ENCODE peak calls at places on chromosomes 3 and 15, in four cellular contexts. A is GM23338, G is H9, C is MM.1S. X is an unnamed sample.

GRCh38 chr15:91655891-91656290 is 197.6 kb upstream of the SLCO3A1 start:
- DNase-seq in A (no peak), G (no peak), C (no peak), X (no peak)

GRCh38 chr3:188042466-188042865 is 111.5 kb upstream of the LPP start:
- DNase-seq in A (no peak), C (no peak), G (no peak), X (no peak)

GRCh38 chr3:184386047-184386806 is 6.4 kb downstream of the CHRD start:
- DNase-seq in G (peak; percentile 46), A (peak; percentile 41), C (no peak), X (no peak)

GRCh38 chr3:10366681-10367101 is 45.8 kb upstream of the SEC13 start:
- DNase-seq in G (no peak), A (peak; percentile 40), C (no peak), X (no peak)

GRCh38 chr3:85838921-85839320 is 880.1 kb downstream of the CADM2 start:
- DNase-seq in G (no peak), A (no peak), C (no peak), X (peak; percentile 44)

GRCh38 chr3:148084931-148085330 is 612.8 kb upstream of the AGTR1 start:
- DNase-seq in A (no peak), C (peak; percentile 76), G (no peak), X (no peak)

GRCh38 chr3:12868039-12869024 is 27.0 kb upstream of the RPL32 start:
- DNase-seq in C (peak; percentile 69), A (peak; percentile 82), G (peak; percentile 83), X (peak; percentile 78)

GRCh38 chr15:89836255-89837133 is 21.8 kb upstream of the ANPEP start:
- DNase-seq in G (no peak), C (no peak), A (no peak), X (no peak)

GRCh38 chr3:61645148-61645547 is 83.8 kb downstream of the PTPRG start:
- DNase-seq in C (no peak), A (no peak), G (no peak), X (no peak)

GRCh38 chr15:42427429-42428223 is 63.3 kb downstream of the ZNF106 start:
- DNase-seq in C (no peak), G (no peak), A (no peak), X (no peak)

GRCh38 chr3:181555681-181556080 is 156.0 kb upstream of the SOX2 start:
- DNase-seq in A (no peak), G (no peak), C (no peak), X (no peak)

GRCh38 chr15:28128036-28128435 is 28.9 kb upstream of the OCA2 start:
- DNase-seq in A (no peak), G (no peak), C (no peak), X (no peak)

GRCh38 chr3:157379741-157380140 is 56.9 kb upstream of the PTX3 start:
- DNase-seq in A (no peak), C (no peak), G (no peak), X (peak; percentile 8)

DNA sequence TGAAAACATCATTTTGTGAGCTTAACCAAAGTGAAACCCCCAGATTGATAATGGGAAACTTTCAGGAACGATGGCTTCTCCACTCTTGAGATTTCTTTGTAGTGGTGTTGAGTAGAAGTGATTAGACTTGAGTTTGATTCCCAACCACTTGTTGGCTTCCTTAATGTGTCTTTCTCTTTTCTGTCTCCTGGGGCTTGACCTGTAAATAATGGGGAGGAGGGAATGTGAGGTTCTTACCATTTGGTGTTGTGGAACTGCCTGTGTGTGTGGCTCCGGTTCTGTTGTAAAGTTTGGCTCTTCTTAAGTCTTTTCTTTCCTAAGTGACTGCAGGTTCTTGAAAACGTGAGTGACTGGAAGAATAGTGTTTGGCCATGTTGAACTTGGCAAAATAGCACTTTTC is 2.7 kb downstream of the CDV3 start:
- DNase-seq in A (no peak), C (peak; percentile 21), G (no peak), X (no peak)
- H3K4me1 ChIP-seq in A (peaks cover 21% of the 10 kb centered on the region), C (peaks cover 24% of the 10 kb centered on the region), G (no peaks in the 10 kb centered on the region), X (peaks cover 18% of the 10 kb centered on the region)

GRCh38 chr15:65987100-65987499 is 117.8 kb downstream of the RAB11A start:
- DNase-seq in G (no peak), A (no peak), C (no peak), X (no peak)

GRCh38 chr15:65986416-65986815 is 117.1 kb downstream of the RAB11A start:
- DNase-seq in A (no peak), C (no peak), G (no peak), X (no peak)

GRCh38 chr15:65981837-65982696 is 112.8 kb downstream of the RAB11A start:
- DNase-seq in A (peak; percentile 91), C (peak; percentile 37), G (peak; percentile 93), X (peak; percentile 82)

GRCh38 chr15:65982941-65983340 is 113.7 kb downstream of the RAB11A start:
- DNase-seq in G (no peak), C (no peak), A (no peak), X (no peak)

GRCh38 chr15:65985387-65985786 is 116.1 kb downstream of the RAB11A start:
- DNase-seq in G (no peak), C (no peak), A (no peak), X (no peak)
- H3K27me3 ChIP-seq in G (no peaks in the 10 kb centered on the region), C (peaks cover 14% of the 10 kb centered on the region), A (no peaks in the 10 kb centered on the region), X (peaks cover 74% of the 10 kb centered on the region)

GRCh38 chr3:142273501-142273900 is 48.1 kb upstream of the GK5 start:
- DNase-seq in C (no peak), G (no peak), A (no peak), X (no peak)

GRCh38 chr3:142269777-142270176 is 44.4 kb upstream of the GK5 start:
- DNase-seq in C (no peak), A (no peak), G (no peak), X (no peak)

GRCh38 chr3:142274908-142275307 is 49.5 kb upstream of the GK5 start:
- DNase-seq in C (no peak), A (no peak), G (no peak), X (no peak)

GRCh38 chr3:142270407-142270806 is 45.0 kb upstream of the GK5 start:
- DNase-seq in G (no peak), A (peak; percentile 5), C (no peak), X (no peak)

DNA sequence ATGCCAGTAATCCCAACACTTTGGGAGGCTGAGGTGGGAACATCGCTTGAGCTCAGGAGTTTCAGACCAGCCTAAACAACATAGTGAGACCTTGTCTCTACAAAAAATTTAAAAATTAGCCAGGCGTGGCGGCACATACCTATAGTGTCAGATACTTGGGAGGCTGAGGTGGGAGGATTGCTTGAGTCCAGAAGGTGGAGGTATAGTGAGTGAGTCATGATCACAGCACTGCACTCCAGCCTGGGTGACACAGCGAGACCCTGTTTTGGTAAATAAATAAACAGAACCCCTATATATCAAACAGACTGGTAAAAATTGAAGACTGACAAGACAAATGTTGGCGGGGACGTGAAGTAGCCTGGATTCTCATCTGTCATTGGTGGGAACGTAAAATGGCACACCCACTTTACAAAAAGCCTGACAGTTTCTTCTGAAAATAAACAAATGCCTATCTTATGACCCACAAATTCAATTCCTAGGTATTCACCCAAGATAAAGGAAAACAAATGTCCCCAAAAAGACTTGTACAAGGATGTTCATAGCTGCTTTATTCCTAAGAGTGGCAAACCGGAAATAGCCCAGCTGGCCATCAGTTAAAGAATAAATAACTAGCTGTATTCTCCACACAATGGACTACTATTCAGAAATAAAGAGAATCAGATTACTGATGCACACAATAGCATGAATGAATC is 47.0 kb upstream of the GK5 start:
- DNase-seq in C (no peak), G (no peak), A (no peak), X (no peak)
- H3K4me1 ChIP-seq in C (no peaks in the 10 kb centered on the region), G (no peaks in the 10 kb centered on the region), A (no peaks in the 10 kb centered on the region), X (peaks cover 6% of the 10 kb centered on the region)

GRCh38 chr15:96336045-96336642 is 5.6 kb downstream of the NR2F2 start:
- DNase-seq in C (no peak), A (peak; percentile 13), G (no peak), X (no peak)
- H3K27me3 ChIP-seq in C (no peaks in the 10 kb centered on the region), A (peaks cover 96% of the 10 kb centered on the region), G (peaks cover 68% of the 10 kb centered on the region), X (no peaks in the 10 kb centered on the region)

GRCh38 chr3:149892371-149892770 is 78.3 kb downstream of the PFN2 start:
- DNase-seq in C (no peak), G (no peak), A (no peak), X (no peak)
- H3K4me1 ChIP-seq in C (no peaks in the 10 kb centered on the region), G (no peaks in the 10 kb centered on the region), A (no peaks in the 10 kb centered on the region), X (no peaks in the 10 kb centered on the region)

DNA sequence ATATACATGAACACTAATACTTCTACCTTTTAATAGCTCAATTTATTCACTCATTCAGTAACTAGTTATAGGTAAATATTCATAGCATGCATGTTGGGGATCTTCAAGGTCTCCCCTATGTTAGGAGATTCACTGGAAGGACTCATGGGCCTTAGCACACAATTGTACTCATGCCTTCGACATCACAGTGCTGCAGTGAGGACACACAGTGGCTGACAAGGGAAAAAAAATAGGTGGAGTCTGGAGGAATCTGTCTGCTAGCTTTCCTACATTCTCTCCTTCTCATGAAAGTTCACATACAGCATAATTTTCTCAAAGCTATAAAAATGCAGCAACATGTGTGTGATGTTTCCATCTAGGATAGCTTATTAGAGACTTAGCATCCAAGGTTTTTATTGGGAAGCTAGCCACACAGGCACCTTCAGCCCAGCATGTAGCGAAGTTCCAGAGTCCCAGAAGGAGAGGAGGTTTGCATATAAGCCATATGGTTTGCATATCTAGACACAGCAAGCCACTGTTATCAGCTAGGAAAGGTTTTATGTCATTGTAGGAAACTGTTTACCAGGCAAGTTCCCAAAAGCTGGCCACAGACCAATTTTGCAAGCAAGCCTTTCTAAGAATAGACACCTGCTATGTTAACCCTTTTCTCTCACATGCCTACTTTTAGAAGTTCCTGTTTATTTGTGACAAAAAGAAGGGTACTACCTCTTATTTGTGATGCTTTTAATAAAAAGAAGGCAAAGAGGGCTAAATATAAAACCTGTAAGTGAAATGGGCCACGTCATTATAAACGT is 46.4 kb downstream of the MORC1 start:
- DNase-seq in C (peak; percentile 93), G (no peak), A (peak; percentile 10), X (peak; percentile 6)
- H3K27me3 ChIP-seq in C (no peaks in the 10 kb centered on the region), G (no peaks in the 10 kb centered on the region), A (no peaks in the 10 kb centered on the region), X (no peaks in the 10 kb centered on the region)

GRCh38 chr3:111998661-111999641 is at the start of gene TAGLN3:
- DNase-seq in G (peak; percentile 68), A (peak; percentile 78), C (peak; percentile 51), X (peak; percentile 45)

GRCh38 chr3:112002458-112002971 is 3.8 kb downstream of the TAGLN3 start:
- DNase-seq in A (no peak), C (no peak), G (no peak), X (no peak)

GRCh38 chr3:111999924-112000835 is 1.5 kb downstream of the TAGLN3 start:
- DNase-seq in C (peak; percentile 24), G (no peak), A (peak; percentile 19), X (no peak)

GRCh38 chr3:112001516-112001915 is 2.8 kb downstream of the TAGLN3 start:
- DNase-seq in A (no peak), C (no peak), G (no peak), X (no peak)

DNA sequence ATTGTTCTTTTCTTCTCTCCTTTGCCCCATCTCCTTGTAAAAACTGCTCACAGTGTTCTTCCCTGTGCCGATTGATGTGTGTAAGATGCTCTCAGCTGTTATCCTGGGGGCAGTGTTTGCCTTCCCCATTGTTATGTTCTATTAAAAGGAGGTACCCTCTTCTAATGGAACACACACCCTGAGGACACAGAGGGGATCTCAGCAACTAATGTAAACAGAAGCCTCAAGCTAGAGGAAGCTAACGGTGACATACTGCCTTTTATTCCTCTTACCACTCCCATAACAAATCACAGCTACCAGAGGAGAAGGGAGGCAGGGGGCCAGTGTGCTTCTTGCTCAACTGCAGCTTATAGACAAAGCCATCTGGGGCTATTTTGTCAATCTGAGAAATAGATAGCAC is 2.2 kb downstream of the TAGLN3 start:
- DNase-seq in A (no peak), C (no peak), G (no peak), X (no peak)
- H3K4me1 ChIP-seq in A (peaks cover 18% of the 10 kb centered on the region), C (no peaks in the 10 kb centered on the region), G (peaks cover 7% of the 10 kb centered on the region), X (peaks cover 6% of the 10 kb centered on the region)

GRCh38 chr15:93866441-93866840 is 364.9 kb upstream of the MCTP2 start:
- DNase-seq in G (no peak), C (no peak), A (no peak), X (no peak)
- H3K27me3 ChIP-seq in G (no peaks in the 10 kb centered on the region), C (no peaks in the 10 kb centered on the region), A (no peaks in the 10 kb centered on the region), X (no peaks in the 10 kb centered on the region)

GRCh38 chr3:15319127-15319526 is 13.3 kb downstream of the SH3BP5 start:
- DNase-seq in C (no peak), A (no peak), G (no peak), X (no peak)
- H3K4me1 ChIP-seq in C (peaks cover 10% of the 10 kb centered on the region), A (peaks cover 4% of the 10 kb centered on the region), G (no peaks in the 10 kb centered on the region), X (peaks cover 21% of the 10 kb centered on the region)